ENCODE peak calls at places on chromosomes 3 and 15, in five cellular contexts. T is neural progenitor cell, B is frontal cortex, J is choroid plexus epithelial cell, U is HAP-1. L is an unnamed sample.

GRCh38 chr3:119219069-119219468 is 21.6 kb downstream of the B4GALT4 start:
- DNase-seq in T (no peak), B (no peak), J (peak; percentile 14), U (no peak), L (no peak)

GRCh38 chr3:72974956-72975355 is 21.7 kb upstream of the PPP4R2 start:
- DNase-seq in T (no peak), B (no peak), J (no peak), U (peak; percentile 41), L (no peak)

GRCh38 chr3:115628075-115628412 is 4.7 kb downstream of the GAP43 start:
- DNase-seq in T (no peak), B (no peak), J (no peak), U (no peak), L (no peak)

GRCh38 chr3:42572278-42572677 is 9.5 kb downstream of the SEC22C start:
- DNase-seq in T (peak; percentile 69), B (no peak), J (peak; percentile 54), U (peak; percentile 71), L (no peak)

GRCh38 chr15:98421419-98422085 is 226.8 kb upstream of the IGF1R start:
- DNase-seq in T (peak; percentile 90), B (peak; percentile 58), J (peak; percentile 42), U (peak; percentile 86), L (peak; percentile 46)

GRCh38 chr15:69758291-69758771 is 305.7 kb downstream of the RPLP1 start:
- DNase-seq in T (no peak), B (no peak), J (peak; percentile 40), U (no peak), L (no peak)

GRCh38 chr15:78507831-78508160 is 419 bp downstream of the HYKK start:
- DNase-seq in T (no peak), B (no peak), J (no peak), U (no peak), L (no peak)

GRCh38 chr15:76337739-76338554 is 1.4 kb downstream of the ISL2 start:
- DNase-seq in T (peak; percentile 75), B (peak; percentile 58), J (no peak), U (peak; percentile 66), L (no peak)

GRCh38 chr3:51139616-51140015 is 245.5 kb upstream of the MANF start:
- DNase-seq in T (no peak), B (no peak), J (no peak), U (no peak), L (no peak)

GRCh38 chr3:49872801-49873281 is 3.1 kb upstream of the CAMKV start:
- DNase-seq in T (no peak), B (no peak), J (no peak), U (peak; percentile 23), L (peak; percentile 34)

GRCh38 chr3:24450142-24450932 is 44.3 kb downstream of the THRB start:
- DNase-seq in T (no peak), B (no peak), J (no peak), U (no peak), L (no peak)

GRCh38 chr3:39284457-39284881 is 4.6 kb upstream of the CX3CR1 start:
- DNase-seq in T (no peak), B (no peak), J (peak; percentile 33), U (no peak), L (no peak)

GRCh38 chr3:133413166-133414020 is 13.5 kb downstream of the BFSP2 start:
- DNase-seq in T (peak; percentile 17), B (no peak), J (peak; percentile 61), U (no peak), L (no peak)

GRCh38 chr3:127678611-127679533 is 6.1 kb downstream of the ABTB1 start:
- DNase-seq in T (no peak), B (no peak), J (no peak), U (no peak), L (no peak)

GRCh38 chr15:60969658-60970057 is 259.4 kb downstream of the RORA start:
- DNase-seq in T (no peak), B (no peak), J (no peak), U (no peak), L (no peak)

GRCh38 chr15:65044724-65045481 is at the start of gene SLC51B:
- DNase-seq in T (no peak), B (no peak), J (peak; percentile 50), U (no peak), L (no peak)

GRCh38 chr3:120506828-120507774 is 56.3 kb upstream of the FSTL1 start:
- DNase-seq in T (peak; percentile 50), B (no peak), J (peak; percentile 73), U (peak; percentile 58), L (no peak)

GRCh38 chr3:22117091-22117490 is 366.1 kb upstream of the ZNF385D start:
- DNase-seq in T (no peak), B (no peak), J (peak; percentile 54), U (no peak), L (no peak)

GRCh38 chr3:141372656-141373055 is 4.4 kb downstream of the ZBTB38 start:
- DNase-seq in T (no peak), B (no peak), J (no peak), U (no peak), L (no peak)

GRCh38 chr15:31268911-31269784 is 57.5 kb upstream of the KLF13 start:
- DNase-seq in T (peak; percentile 1), B (no peak), J (no peak), U (no peak), L (no peak)

GRCh38 chr3:37872413-37873160 is 10.9 kb downstream of the CTDSPL start:
- DNase-seq in T (no peak), B (no peak), J (peak; percentile 38), U (no peak), L (no peak)

GRCh38 chr3:38458796-38459498 is 5.3 kb downstream of the ACVR2B start:
- DNase-seq in T (no peak), B (no peak), J (no peak), U (no peak), L (no peak)

GRCh38 chr3:73379465-73379864 is 245.3 kb downstream of the PDZRN3 start:
- DNase-seq in T (no peak), B (no peak), J (no peak), U (no peak), L (no peak)

GRCh38 chr3:184349563-184350470 is 11.6 kb downstream of the CLCN2 start:
- DNase-seq in T (no peak), B (no peak), J (no peak), U (no peak), L (no peak)

GRCh38 chr15:86336051-86336788 is 256.5 kb downstream of the AGBL1 start:
- DNase-seq in T (no peak), B (no peak), J (no peak), U (no peak), L (no peak)

GRCh38 chr3:65344444-65344843 is 656.6 kb upstream of the ADAMTS9 start:
- DNase-seq in T (no peak), B (no peak), J (no peak), U (no peak), L (no peak)

GRCh38 chr15:45588199-45588910 is 1.2 kb downstream of the BLOC1S6 start:
- DNase-seq in T (no peak), B (no peak), J (peak; percentile 27), U (no peak), L (no peak)

L was measured in anterior cingulate cortex.